ENCODE peak calls at places on chromosomes 6 and 20, in eight cellular contexts. One of them, this sample, is unnamed.
A peak's percentile ranks its signal among the peaks of the same experiment; 100 is the strongest.

GRCh38 chr20:37392441-37393195 is 46.7 kb downstream of the SRC start:
- DNase-seq in endothelial cell of umbilical vein: no peak
- DNase-seq in ovary: no peak
- DNase-seq in breast epithelium: no peak
- DNase-seq in stomach: no peak
- DNase-seq in IMR-90: no peak
- DNase-seq in HepG2: peak; percentile 67
- DNase-seq in A549: peak; percentile 84
- DNase-seq in this sample: no peak

GRCh38 chr6:81605526-81605925 is 147.0 kb downstream of the TENT5A start:
- DNase-seq in endothelial cell of umbilical vein: no peak
- DNase-seq in ovary: no peak
- DNase-seq in breast epithelium: no peak
- DNase-seq in stomach: no peak
- DNase-seq in IMR-90: no peak
- DNase-seq in HepG2: no peak
- DNase-seq in A549: no peak
- DNase-seq in this sample: no peak

GRCh38 chr6:159109391-159109790 is 59.8 kb upstream of the FNDC1 start:
- DNase-seq in endothelial cell of umbilical vein: no peak
- DNase-seq in ovary: no peak
- DNase-seq in breast epithelium: no peak
- DNase-seq in stomach: peak; percentile 28
- DNase-seq in IMR-90: no peak
- DNase-seq in HepG2: no peak
- DNase-seq in A549: no peak
- DNase-seq in this sample: peak; percentile 45

GRCh38 chr6:116476021-116476678 is 15.0 kb downstream of the CALHM6 start:
- DNase-seq in endothelial cell of umbilical vein: no peak
- DNase-seq in ovary: no peak
- DNase-seq in breast epithelium: no peak
- DNase-seq in stomach: no peak
- DNase-seq in IMR-90: peak; percentile 24
- DNase-seq in HepG2: peak; percentile 27
- DNase-seq in A549: no peak
- DNase-seq in this sample: no peak

GRCh38 chr6:155187994-155188706 is 75.7 kb upstream of the CLDN20 start:
- DNase-seq in endothelial cell of umbilical vein: peak; percentile 54
- DNase-seq in ovary: no peak
- DNase-seq in breast epithelium: no peak
- DNase-seq in stomach: no peak
- DNase-seq in IMR-90: peak; percentile 66
- DNase-seq in HepG2: no peak
- DNase-seq in A549: no peak
- DNase-seq in this sample: no peak

GRCh38 chr6:87088076-87088475 is 6.8 kb downstream of the CGA start:
- DNase-seq in endothelial cell of umbilical vein: no peak
- DNase-seq in ovary: no peak
- DNase-seq in breast epithelium: no peak
- DNase-seq in stomach: no peak
- DNase-seq in IMR-90: no peak
- DNase-seq in HepG2: no peak
- DNase-seq in A549: no peak
- DNase-seq in this sample: no peak

GRCh38 chr20:62611012-62611411 is 31.3 kb upstream of the SLCO4A1 start:
- DNase-seq in endothelial cell of umbilical vein: no peak
- DNase-seq in ovary: no peak
- DNase-seq in breast epithelium: no peak
- DNase-seq in stomach: no peak
- DNase-seq in IMR-90: no peak
- DNase-seq in HepG2: no peak
- DNase-seq in A549: no peak
- DNase-seq in this sample: no peak

GRCh38 chr6:41958022-41958856 is 16.6 kb upstream of the CCND3 start:
- DNase-seq in endothelial cell of umbilical vein: no peak
- DNase-seq in ovary: no peak
- DNase-seq in breast epithelium: no peak
- DNase-seq in stomach: no peak
- DNase-seq in IMR-90: no peak
- DNase-seq in HepG2: no peak
- DNase-seq in A549: no peak
- DNase-seq in this sample: no peak

GRCh38 chr20:37856932-37857660 is 45.8 kb upstream of the VSTM2L start:
- DNase-seq in endothelial cell of umbilical vein: no peak
- DNase-seq in ovary: no peak
- DNase-seq in breast epithelium: no peak
- DNase-seq in stomach: no peak
- DNase-seq in IMR-90: peak; percentile 89
- DNase-seq in HepG2: no peak
- DNase-seq in A549: no peak
- DNase-seq in this sample: no peak

GRCh38 chr6:122495612-122496011 is 24.0 kb upstream of the SERINC1 start:
- DNase-seq in endothelial cell of umbilical vein: no peak
- DNase-seq in ovary: no peak
- DNase-seq in breast epithelium: no peak
- DNase-seq in stomach: no peak
- DNase-seq in IMR-90: no peak
- DNase-seq in HepG2: no peak
- DNase-seq in A549: no peak
- DNase-seq in this sample: no peak

GRCh38 chr20:10985536-10985935 is 311.7 kb upstream of the JAG1 start:
- DNase-seq in endothelial cell of umbilical vein: peak; percentile 18
- DNase-seq in ovary: no peak
- DNase-seq in breast epithelium: no peak
- DNase-seq in stomach: no peak
- DNase-seq in IMR-90: peak; percentile 76
- DNase-seq in HepG2: no peak
- DNase-seq in A549: peak; percentile 18
- DNase-seq in this sample: no peak

GRCh38 chr20:11564491-11564890 is 353.2 kb upstream of the BTBD3 start:
- DNase-seq in endothelial cell of umbilical vein: no peak
- DNase-seq in ovary: no peak
- DNase-seq in breast epithelium: no peak
- DNase-seq in stomach: no peak
- DNase-seq in IMR-90: no peak
- DNase-seq in HepG2: no peak
- DNase-seq in A549: no peak
- DNase-seq in this sample: no peak

GRCh38 chr6:38522322-38522721 is 117.4 kb downstream of the BTBD9 start:
- DNase-seq in endothelial cell of umbilical vein: no peak
- DNase-seq in ovary: peak; percentile 32
- DNase-seq in breast epithelium: no peak
- DNase-seq in stomach: no peak
- DNase-seq in IMR-90: peak; percentile 88
- DNase-seq in HepG2: no peak
- DNase-seq in A549: peak; percentile 55
- DNase-seq in this sample: no peak

GRCh38 chr20:12012241-12013222 is 94.8 kb downstream of the BTBD3 start:
- DNase-seq in endothelial cell of umbilical vein: peak; percentile 70
- DNase-seq in ovary: no peak
- DNase-seq in breast epithelium: no peak
- DNase-seq in stomach: peak; percentile 28
- DNase-seq in IMR-90: peak; percentile 52
- DNase-seq in HepG2: peak; percentile 67
- DNase-seq in A549: peak; percentile 65
- DNase-seq in this sample: peak; percentile 51

GRCh38 chr6:122778961-122779671 is 400 bp upstream of the FABP7 start:
- DNase-seq in endothelial cell of umbilical vein: no peak
- DNase-seq in ovary: no peak
- DNase-seq in breast epithelium: no peak
- DNase-seq in stomach: no peak
- DNase-seq in IMR-90: no peak
- DNase-seq in HepG2: no peak
- DNase-seq in A549: no peak
- DNase-seq in this sample: no peak

GRCh38 chr6:28725890-28726348 is 197.9 kb downstream of the TRIM27 start:
- DNase-seq in endothelial cell of umbilical vein: no peak
- DNase-seq in ovary: no peak
- DNase-seq in breast epithelium: no peak
- DNase-seq in stomach: no peak
- DNase-seq in IMR-90: peak; percentile 35
- DNase-seq in HepG2: peak; percentile 25
- DNase-seq in A549: peak; percentile 86
- DNase-seq in this sample: no peak

GRCh38 chr6:12296255-12296573 is 6.1 kb downstream of the EDN1 start:
- DNase-seq in endothelial cell of umbilical vein: peak; percentile 53
- DNase-seq in ovary: no peak
- DNase-seq in breast epithelium: no peak
- DNase-seq in stomach: peak; percentile 44
- DNase-seq in IMR-90: peak; percentile 83
- DNase-seq in HepG2: peak; percentile 73
- DNase-seq in A549: peak; percentile 92
- DNase-seq in this sample: no peak

GRCh38 chr6:138277835-138278234 is 59.5 kb upstream of the PBOV1 start:
- DNase-seq in endothelial cell of umbilical vein: no peak
- DNase-seq in ovary: no peak
- DNase-seq in breast epithelium: no peak
- DNase-seq in stomach: no peak
- DNase-seq in IMR-90: no peak
- DNase-seq in HepG2: no peak
- DNase-seq in A549: no peak
- DNase-seq in this sample: no peak

GRCh38 chr20:4730782-4731181 is 9.1 kb downstream of the PRND start:
- DNase-seq in endothelial cell of umbilical vein: peak; percentile 63
- DNase-seq in ovary: no peak
- DNase-seq in breast epithelium: no peak
- DNase-seq in stomach: no peak
- DNase-seq in IMR-90: peak; percentile 11
- DNase-seq in HepG2: peak; percentile 50
- DNase-seq in A549: no peak
- DNase-seq in this sample: no peak

GRCh38 chr20:38601216-38602184 is at the start of gene ARHGAP40:
- DNase-seq in endothelial cell of umbilical vein: no peak
- DNase-seq in ovary: no peak
- DNase-seq in breast epithelium: peak; percentile 79
- DNase-seq in stomach: peak; percentile 51
- DNase-seq in IMR-90: no peak
- DNase-seq in HepG2: peak; percentile 54
- DNase-seq in A549: no peak
- DNase-seq in this sample: no peak

GRCh38 chr20:51400051-51400926 is 142.2 kb downstream of the NFATC2 start:
- DNase-seq in endothelial cell of umbilical vein: no peak
- DNase-seq in ovary: no peak
- DNase-seq in breast epithelium: no peak
- DNase-seq in stomach: peak; percentile 32
- DNase-seq in IMR-90: no peak
- DNase-seq in HepG2: no peak
- DNase-seq in A549: no peak
- DNase-seq in this sample: no peak
- TF ChIP-seq POLR2A in endothelial cell of umbilical vein: no peak
- TF ChIP-seq POLR2A in ovary: no peak
- TF ChIP-seq POLR2A in breast epithelium: no peak
- TF ChIP-seq POLR2A in stomach: no peak
- TF ChIP-seq POLR2A in IMR-90: no peak
- TF ChIP-seq POLR2A in HepG2: no peak
- TF ChIP-seq POLR2A in A549: no peak
- TF ChIP-seq POLR2A in this sample: no peak

DNA sequence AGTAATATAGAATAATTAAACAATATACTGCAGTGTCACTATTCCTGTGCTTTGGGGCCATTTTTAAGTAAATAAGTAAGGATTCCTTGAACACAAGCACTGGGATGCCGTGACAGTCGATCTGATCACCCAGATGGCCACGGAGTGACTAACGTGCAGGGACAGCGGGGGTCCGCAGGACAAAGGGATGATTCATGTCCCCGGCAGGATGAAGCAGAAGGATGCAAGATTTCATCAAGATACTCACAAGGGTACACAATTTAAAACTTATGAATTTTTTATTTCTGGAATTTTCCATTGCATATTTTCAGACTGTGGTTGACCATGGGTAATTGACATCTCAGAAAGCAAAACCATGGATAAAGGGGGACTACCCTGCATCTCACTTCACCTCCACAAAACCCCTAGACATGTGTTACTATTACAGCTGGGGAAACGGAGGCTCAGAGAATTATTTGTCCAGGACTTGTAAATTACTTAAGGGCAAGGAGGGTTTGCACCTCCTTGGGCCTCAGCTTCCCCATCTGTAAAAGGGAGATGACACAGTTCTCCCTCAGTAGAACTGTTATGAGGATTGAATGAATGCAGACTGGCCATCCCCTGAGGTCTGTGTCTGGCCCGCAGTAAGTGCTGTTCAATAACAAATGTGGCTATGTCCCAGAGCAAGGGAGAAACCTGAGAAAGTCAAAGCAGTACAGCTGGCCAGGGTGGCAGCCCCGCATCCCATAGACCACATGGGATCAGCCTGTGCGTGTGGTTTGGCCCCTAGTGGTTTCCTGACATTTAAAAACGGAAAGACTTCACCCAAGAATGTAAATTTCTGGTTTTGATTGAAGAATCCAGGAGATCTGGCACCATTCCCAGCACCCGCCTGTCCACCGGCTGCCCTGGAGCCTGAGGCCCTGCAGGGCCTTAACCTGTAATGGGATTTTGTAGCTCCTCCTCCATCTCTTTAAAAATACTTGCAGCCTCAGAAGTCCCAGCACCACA is 235.5 kb downstream of the BMP7 start:
- DNase-seq in endothelial cell of umbilical vein: no peak
- DNase-seq in ovary: no peak
- DNase-seq in breast epithelium: no peak
- DNase-seq in stomach: no peak
- DNase-seq in IMR-90: peak; percentile 27
- DNase-seq in HepG2: no peak
- DNase-seq in A549: no peak
- DNase-seq in this sample: no peak
- H3K4me1 ChIP-seq in endothelial cell of umbilical vein: no peaks in the 10 kb centered on the region
- H3K4me1 ChIP-seq in ovary: no peaks in the 10 kb centered on the region
- H3K4me1 ChIP-seq in breast epithelium: no peaks in the 10 kb centered on the region
- H3K4me1 ChIP-seq in stomach: no peaks in the 10 kb centered on the region
- H3K4me1 ChIP-seq in IMR-90: no peaks in the 10 kb centered on the region
- H3K4me1 ChIP-seq in HepG2: no peaks in the 10 kb centered on the region
- H3K4me1 ChIP-seq in A549: peaks cover 13% of the 10 kb centered on the region
- H3K4me1 ChIP-seq in this sample: no peaks in the 10 kb centered on the region

DNA sequence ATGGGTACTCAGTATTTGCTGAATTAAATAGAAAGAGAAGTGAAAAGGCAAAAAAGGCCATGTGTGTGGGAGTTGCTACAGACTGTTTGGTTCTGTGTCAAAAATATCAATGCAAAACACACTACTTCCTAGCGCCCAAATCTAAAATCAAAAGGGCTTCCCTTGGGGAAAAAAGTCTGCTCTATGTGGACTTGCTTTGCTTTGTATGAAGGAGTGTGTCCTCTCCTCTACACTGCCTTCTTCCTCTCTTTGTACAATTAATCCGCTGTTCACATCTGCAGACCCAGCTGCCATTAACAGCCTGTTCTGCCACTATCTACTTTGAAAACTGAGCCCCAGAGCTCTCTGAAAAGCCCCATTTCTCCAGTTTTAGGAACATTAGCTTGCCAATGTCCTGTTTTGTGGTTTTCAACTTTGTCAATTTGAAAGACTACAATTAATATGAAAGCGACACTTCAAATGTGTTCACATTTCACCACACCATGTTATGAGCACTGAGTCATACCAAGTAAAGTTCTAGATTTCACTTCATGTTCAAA is 102.9 kb downstream of the KIF13A start:
- DNase-seq in endothelial cell of umbilical vein: no peak
- DNase-seq in ovary: no peak
- DNase-seq in breast epithelium: no peak
- DNase-seq in stomach: no peak
- DNase-seq in IMR-90: no peak
- DNase-seq in HepG2: no peak
- DNase-seq in A549: no peak
- DNase-seq in this sample: no peak
- TF ChIP-seq POLR2A in endothelial cell of umbilical vein: no peak
- TF ChIP-seq POLR2A in ovary: no peak
- TF ChIP-seq POLR2A in breast epithelium: no peak
- TF ChIP-seq POLR2A in stomach: no peak
- TF ChIP-seq POLR2A in IMR-90: no peak
- TF ChIP-seq POLR2A in HepG2: no peak
- TF ChIP-seq POLR2A in A549: no peak
- TF ChIP-seq POLR2A in this sample: no peak

GRCh38 chr6:35019831-35020230 is 121.3 kb downstream of the TCP11 start:
- DNase-seq in endothelial cell of umbilical vein: no peak
- DNase-seq in ovary: no peak
- DNase-seq in breast epithelium: no peak
- DNase-seq in stomach: no peak
- DNase-seq in IMR-90: no peak
- DNase-seq in HepG2: no peak
- DNase-seq in A549: no peak
- DNase-seq in this sample: no peak
- H3K4me1 ChIP-seq in endothelial cell of umbilical vein: peaks cover 56% of the 10 kb centered on the region
- H3K4me1 ChIP-seq in ovary: peaks cover 24% of the 10 kb centered on the region
- H3K4me1 ChIP-seq in breast epithelium: peaks cover 9% of the 10 kb centered on the region
- H3K4me1 ChIP-seq in stomach: peaks cover 67% of the 10 kb centered on the region
- H3K4me1 ChIP-seq in IMR-90: peaks cover 29% of the 10 kb centered on the region
- H3K4me1 ChIP-seq in HepG2: no peaks in the 10 kb centered on the region
- H3K4me1 ChIP-seq in A549: peaks cover 12% of the 10 kb centered on the region
- H3K4me1 ChIP-seq in this sample: peaks cover 83% of the 10 kb centered on the region